ENCODE peak calls at places on chromosomes 4 and X, in five cellular contexts. H is GM23248, I is HepG2, U is fibroblast of lung, J is MM.1S. L is an unnamed sample.
A peak's percentile ranks its signal among the peaks of the same experiment; 100 is the strongest.

GRCh38 chr4:89296399-89296798 is 11.2 kb downstream of the GPRIN3 start:
- DNase-seq in H (no peak), I (peak; percentile 25), J (peak; percentile 36), U (no peak), L (no peak)

GRCh38 chrX:54481751-54482150 is 14.3 kb downstream of the FGD1 start:
- DNase-seq in J (no peak), U (no peak), I (no peak), H (peak; percentile 14), L (no peak)

GRCh38 chrX:10199212-10199611 is 42.4 kb downstream of the CLCN4 start:
- DNase-seq in H (peak; percentile 19), I (no peak), U (peak; percentile 41), J (no peak), L (peak; percentile 12)

GRCh38 chrX:151875270-151876026 is 37.2 kb upstream of the MAGEA4 start:
- DNase-seq in H (no peak), J (no peak), I (no peak), U (no peak), L (no peak)

GRCh38 chr4:141658316-141658715 is 21.9 kb downstream of the IL15 start:
- DNase-seq in I (no peak), U (no peak), H (no peak), J (peak; percentile 56), L (no peak)

GRCh38 chr4:100314057-100314456 is 123.8 kb upstream of the DDIT4L start:
- DNase-seq in H (no peak), U (no peak), I (no peak), J (no peak), L (no peak)

GRCh38 chr4:155377281-155377680 is 516 bp upstream of the MAP9 start:
- DNase-seq in H (peak; percentile 6), I (no peak), J (no peak), U (peak; percentile 29), L (no peak)

GRCh38 chrX:78527263-78527662 is 131.9 kb downstream of the RTL3 start:
- DNase-seq in H (peak; percentile 80), J (no peak), I (no peak), U (peak; percentile 58), L (no peak)

GRCh38 chr4:6419452-6420028 is 52.9 kb downstream of the PPP2R2C start:
- DNase-seq in I (no peak), J (no peak), H (peak; percentile 36), U (no peak), L (no peak)

GRCh38 chr4:86818211-86818610 is 31.0 kb downstream of the SLC10A6 start:
- DNase-seq in U (peak; percentile 43), H (no peak), I (no peak), J (no peak), L (no peak)

GRCh38 chr4:54545663-54546424 is 111.9 kb upstream of the KIT start:
- DNase-seq in I (no peak), U (no peak), H (peak; percentile 50), J (no peak), L (no peak)

GRCh38 chr4:78222575-78223186 is 165.6 kb downstream of the FRAS1 start:
- DNase-seq in U (no peak), J (no peak), I (no peak), H (no peak), L (peak; percentile 10)

GRCh38 chr4:145887241-145887964 is 51.2 kb downstream of the ZNF827 start:
- DNase-seq in U (peak; percentile 77), H (peak; percentile 79), J (no peak), I (no peak), L (peak; percentile 44)

GRCh38 chr4:145888393-145888792 is 50.2 kb downstream of the ZNF827 start:
- DNase-seq in I (no peak), U (no peak), H (no peak), J (no peak), L (no peak)

GRCh38 chr4:145891958-145892357 is 46.7 kb downstream of the ZNF827 start:
- DNase-seq in J (no peak), H (no peak), U (no peak), I (no peak), L (no peak)

GRCh38 chr4:145886871-145887240 is 51.8 kb downstream of the ZNF827 start:
- DNase-seq in H (no peak), U (no peak), J (no peak), I (no peak), L (no peak)

DNA sequence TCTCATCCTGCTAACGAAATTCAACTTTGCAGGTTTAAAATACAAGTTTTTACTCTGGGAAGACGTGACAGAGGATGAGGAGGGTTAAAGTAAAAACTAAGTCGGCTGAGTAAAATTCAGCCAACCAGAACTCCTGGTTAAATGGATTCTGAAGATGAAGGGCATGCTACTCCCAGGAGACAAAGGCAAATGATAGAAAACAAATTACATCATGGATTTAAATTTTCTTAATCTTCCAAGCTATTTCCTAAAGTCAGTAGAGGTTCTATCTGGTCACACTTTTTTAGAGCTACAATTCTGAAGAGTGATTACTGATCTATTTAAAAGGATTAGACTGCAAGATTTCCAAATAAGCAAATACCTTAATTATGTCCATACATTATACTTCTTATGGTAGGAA is 47.9 kb downstream of the ZNF827 start:
- DNase-seq in I (no peak), J (no peak), U (no peak), H (no peak), L (peak; percentile 65)
- H3K4me1 ChIP-seq in I (no peaks in the 10 kb centered on the region), J (no peaks in the 10 kb centered on the region), U (peaks cover 2% of the 10 kb centered on the region), H (peaks cover 15% of the 10 kb centered on the region), L (peaks cover 50% of the 10 kb centered on the region)

GRCh38 chrX:13470680-13470967 is 98.8 kb upstream of the EGFL6 start:
- DNase-seq in U (no peak), J (no peak), I (no peak), H (no peak), L (no peak)

GRCh38 chrX:13472975-13473665 is 96.3 kb upstream of the EGFL6 start:
- DNase-seq in H (peak; percentile 32), I (no peak), U (no peak), J (no peak), L (no peak)

GRCh38 chrX:13471269-13471668 is 98.1 kb upstream of the EGFL6 start:
- DNase-seq in H (no peak), I (no peak), J (no peak), U (no peak), L (no peak)

GRCh38 chrX:13476384-13476783 is 93.0 kb upstream of the EGFL6 start:
- DNase-seq in U (no peak), I (no peak), H (no peak), J (no peak), L (no peak)

GRCh38 chrX:13473666-13474516 is 95.5 kb upstream of the EGFL6 start:
- DNase-seq in I (no peak), U (peak; percentile 34), H (peak; percentile 49), J (peak; percentile 56), L (no peak)
- H3K4me3 ChIP-seq in I (no peak overlapping the region), U (no peak overlapping the region), H (peak overlapping the region; percentile 54), J (peak overlapping the region; percentile 38), L (no peak overlapping the region)

GRCh38 chr4:121951570-121952110 is at the start of gene TRPC3:
- DNase-seq in U (peak; percentile 33), H (peak; percentile 58), I (no peak), J (no peak), L (peak; percentile 30)

GRCh38 chr4:121953860-121954259 is 2.0 kb upstream of the TRPC3 start:
- DNase-seq in I (no peak), H (no peak), U (no peak), J (no peak), L (no peak)

GRCh38 chr4:121950212-121950679 is 1.6 kb downstream of the TRPC3 start:
- DNase-seq in H (peak; percentile 65), U (peak; percentile 59), I (peak; percentile 20), J (peak; percentile 77), L (peak; percentile 72)

GRCh38 chr4:121950680-121951569 is 935 bp downstream of the TRPC3 start:
- DNase-seq in J (peak; percentile 23), U (peak; percentile 23), H (peak; percentile 50), I (no peak), L (peak; percentile 25)

GRCh38 chr4:121952290-121952689 is 430 bp upstream of the TRPC3 start:
- DNase-seq in U (no peak), H (no peak), J (no peak), I (no peak), L (no peak)
- TF ChIP-seq EZH2 in U (no peak), H (peak; percentile 72), J (no peak), I (no peak), L (no peak)

DNA sequence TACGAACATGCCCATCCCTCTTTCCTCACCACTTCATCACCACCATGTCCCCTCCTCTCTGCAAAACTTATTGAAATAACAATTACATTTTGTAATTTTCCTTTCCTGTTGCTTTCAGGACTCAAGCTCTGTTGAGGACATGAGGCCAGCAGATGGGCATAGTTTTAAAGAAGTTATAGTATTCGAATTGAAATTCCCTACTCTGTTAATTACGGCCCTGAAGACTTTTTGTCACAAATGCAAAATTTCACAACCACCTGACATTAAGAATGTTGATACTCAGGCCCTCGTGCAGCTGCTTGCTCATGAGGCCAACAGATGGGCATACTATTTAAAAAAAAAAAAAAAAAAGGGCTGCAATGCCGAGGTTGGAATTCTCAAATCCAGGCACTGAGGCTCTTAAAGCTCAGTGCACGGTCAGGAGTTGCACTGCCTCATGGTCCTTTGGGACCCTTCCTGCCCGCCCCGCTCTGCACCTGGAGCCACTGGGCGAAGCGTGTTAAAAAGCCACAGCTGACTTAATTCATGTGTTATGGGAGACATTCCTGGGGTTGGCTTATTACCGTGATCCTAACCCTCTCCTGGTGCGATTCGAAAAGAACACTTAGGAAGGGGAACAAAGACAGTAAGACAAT is 34.2 kb upstream of the FAT1 start:
- DNase-seq in I (no peak), U (no peak), H (peak; percentile 23), J (no peak), L (peak; percentile 65)
- H3K4me1 ChIP-seq in I (peaks cover 75% of the 10 kb centered on the region), U (no peaks in the 10 kb centered on the region), H (peaks cover 8% of the 10 kb centered on the region), J (no peaks in the 10 kb centered on the region), L (peaks cover 33% of the 10 kb centered on the region)

GRCh38 chr4:17812801-17813200 is 2.0 kb downstream of the NCAPG start:
- DNase-seq in J (no peak), H (peak; percentile 39), U (no peak), I (no peak), L (no peak)
- H3K4me3 ChIP-seq in J (peak overlapping the region; percentile 91), H (peak overlapping the region; percentile 97), U (peak overlapping the region; percentile 98), I (peak overlapping the region; percentile 68), L (peak overlapping the region; percentile 72)